ENCODE peak calls at places on chromosomes 5 and 9, in six cellular contexts. One of them, this sample, is unnamed.

GRCh38 chr5:147935032-147935431 is 28.7 kb upstream of the C5orf46 start:
- DNase-seq in Kasumi-1: peak; percentile 81
- DNase-seq in cardiac septum: no peak
- DNase-seq in AML-193: peak; percentile 51
- DNase-seq in RPMI7951: peak; percentile 48
- DNase-seq in cardiac muscle cell: peak; percentile 45
- DNase-seq in this sample: peak; percentile 56

GRCh38 chr9:131545003-131545785 is at the start of gene PRRT1B:
- DNase-seq in Kasumi-1: no peak
- DNase-seq in cardiac septum: no peak
- DNase-seq in AML-193: no peak
- DNase-seq in RPMI7951: no peak
- DNase-seq in cardiac muscle cell: no peak
- DNase-seq in this sample: no peak

GRCh38 chr5:143213231-143213850 is 190.1 kb downstream of the NR3C1 start:
- DNase-seq in Kasumi-1: no peak
- DNase-seq in cardiac septum: no peak
- DNase-seq in AML-193: no peak
- DNase-seq in RPMI7951: peak; percentile 45
- DNase-seq in cardiac muscle cell: no peak
- DNase-seq in this sample: no peak

GRCh38 chr5:115594343-115595047 is 7.8 kb downstream of the TICAM2 start:
- DNase-seq in Kasumi-1: no peak
- DNase-seq in cardiac septum: no peak
- DNase-seq in AML-193: no peak
- DNase-seq in RPMI7951: no peak
- DNase-seq in cardiac muscle cell: no peak
- DNase-seq in this sample: no peak

GRCh38 chr9:17829812-17830385 is 251.0 kb downstream of the SH3GL2 start:
- DNase-seq in Kasumi-1: no peak
- DNase-seq in cardiac septum: no peak
- DNase-seq in AML-193: no peak
- DNase-seq in RPMI7951: no peak
- DNase-seq in cardiac muscle cell: no peak
- DNase-seq in this sample: no peak

GRCh38 chr9:132390966-132391365 is 15.7 kb downstream of the TTF1 start:
- DNase-seq in Kasumi-1: no peak
- DNase-seq in cardiac septum: no peak
- DNase-seq in AML-193: no peak
- DNase-seq in RPMI7951: no peak
- DNase-seq in cardiac muscle cell: no peak
- DNase-seq in this sample: no peak

GRCh38 chr5:33167541-33167940 is 273.2 kb upstream of the TARS1 start:
- DNase-seq in Kasumi-1: no peak
- DNase-seq in cardiac septum: no peak
- DNase-seq in AML-193: no peak
- DNase-seq in RPMI7951: no peak
- DNase-seq in cardiac muscle cell: no peak
- DNase-seq in this sample: no peak

GRCh38 chr5:149435015-149435376 is 55.9 kb upstream of the IL17B start:
- DNase-seq in Kasumi-1: no peak
- DNase-seq in cardiac septum: no peak
- DNase-seq in AML-193: no peak
- DNase-seq in RPMI7951: no peak
- DNase-seq in cardiac muscle cell: no peak
- DNase-seq in this sample: no peak

GRCh38 chr9:127279717-127280285 is 15.2 kb downstream of the GARNL3 start:
- DNase-seq in Kasumi-1: no peak
- DNase-seq in cardiac septum: no peak
- DNase-seq in AML-193: no peak
- DNase-seq in RPMI7951: no peak
- DNase-seq in cardiac muscle cell: no peak
- DNase-seq in this sample: no peak

GRCh38 chr5:142511318-142511717 is 174.6 kb downstream of the FGF1 start:
- DNase-seq in Kasumi-1: no peak
- DNase-seq in cardiac septum: no peak
- DNase-seq in AML-193: no peak
- DNase-seq in RPMI7951: no peak
- DNase-seq in cardiac muscle cell: no peak
- DNase-seq in this sample: no peak

GRCh38 chr5:38961691-38962090 is 112.5 kb downstream of the RICTOR start:
- DNase-seq in Kasumi-1: no peak
- DNase-seq in cardiac septum: no peak
- DNase-seq in AML-193: no peak
- DNase-seq in RPMI7951: no peak
- DNase-seq in cardiac muscle cell: no peak
- DNase-seq in this sample: no peak

GRCh38 chr9:130696139-130696650 is 2.6 kb downstream of the EXOSC2 start:
- DNase-seq in Kasumi-1: no peak
- DNase-seq in cardiac septum: no peak
- DNase-seq in AML-193: no peak
- DNase-seq in RPMI7951: no peak
- DNase-seq in cardiac muscle cell: no peak
- DNase-seq in this sample: no peak

GRCh38 chr5:1153428-1153827 is 41.6 kb upstream of the SLC12A7 start:
- DNase-seq in Kasumi-1: no peak
- DNase-seq in cardiac septum: no peak
- DNase-seq in AML-193: no peak
- DNase-seq in RPMI7951: no peak
- DNase-seq in cardiac muscle cell: no peak
- DNase-seq in this sample: no peak

GRCh38 chr5:81760521-81760920 is 9.6 kb upstream of the SSBP2 start:
- DNase-seq in Kasumi-1: no peak
- DNase-seq in cardiac septum: no peak
- DNase-seq in AML-193: no peak
- DNase-seq in RPMI7951: no peak
- DNase-seq in cardiac muscle cell: no peak
- DNase-seq in this sample: no peak

GRCh38 chr9:14030350-14030823 is 283.6 kb downstream of the NFIB start:
- DNase-seq in Kasumi-1: no peak
- DNase-seq in cardiac septum: no peak
- DNase-seq in AML-193: no peak
- DNase-seq in RPMI7951: peak; percentile 77
- DNase-seq in cardiac muscle cell: no peak
- DNase-seq in this sample: peak; percentile 54

GRCh38 chr9:137129089-137129455 is 9.9 kb upstream of the GRIN1 start:
- DNase-seq in Kasumi-1: no peak
- DNase-seq in cardiac septum: no peak
- DNase-seq in AML-193: no peak
- DNase-seq in RPMI7951: peak; percentile 39
- DNase-seq in cardiac muscle cell: no peak
- DNase-seq in this sample: no peak

GRCh38 chr9:129894106-129894823 is 59.0 kb downstream of the USP20 start:
- DNase-seq in Kasumi-1: no peak
- DNase-seq in cardiac septum: peak; percentile 27
- DNase-seq in AML-193: no peak
- DNase-seq in RPMI7951: no peak
- DNase-seq in cardiac muscle cell: no peak
- DNase-seq in this sample: no peak

GRCh38 chr9:97511762-97512429 is 10.4 kb downstream of the TMOD1 start:
- DNase-seq in Kasumi-1: no peak
- DNase-seq in cardiac septum: no peak
- DNase-seq in AML-193: no peak
- DNase-seq in RPMI7951: peak; percentile 70
- DNase-seq in cardiac muscle cell: no peak
- DNase-seq in this sample: no peak

GRCh38 chr5:14265574-14265973 is 122.4 kb downstream of the TRIO start:
- DNase-seq in Kasumi-1: no peak
- DNase-seq in cardiac septum: no peak
- DNase-seq in AML-193: no peak
- DNase-seq in RPMI7951: peak; percentile 88
- DNase-seq in cardiac muscle cell: no peak
- DNase-seq in this sample: no peak

GRCh38 chr5:67816456-67816855 is 399.1 kb upstream of the PIK3R1 start:
- DNase-seq in Kasumi-1: no peak
- DNase-seq in cardiac septum: no peak
- DNase-seq in AML-193: no peak
- DNase-seq in RPMI7951: no peak
- DNase-seq in cardiac muscle cell: no peak
- DNase-seq in this sample: no peak

GRCh38 chr5:109826426-109826825 is 136.7 kb downstream of the MAN2A1 start:
- DNase-seq in Kasumi-1: no peak
- DNase-seq in cardiac septum: no peak
- DNase-seq in AML-193: no peak
- DNase-seq in RPMI7951: no peak
- DNase-seq in cardiac muscle cell: no peak
- DNase-seq in this sample: no peak

GRCh38 chr9:138010861-138011260 is 133.3 kb downstream of the CACNA1B start:
- DNase-seq in Kasumi-1: no peak
- DNase-seq in cardiac septum: peak; percentile 66
- DNase-seq in AML-193: no peak
- DNase-seq in RPMI7951: no peak
- DNase-seq in cardiac muscle cell: no peak
- DNase-seq in this sample: no peak

GRCh38 chr9:19136129-19136528 is 8.8 kb upstream of the PLIN2 start:
- DNase-seq in Kasumi-1: no peak
- DNase-seq in cardiac septum: no peak
- DNase-seq in AML-193: no peak
- DNase-seq in RPMI7951: no peak
- DNase-seq in cardiac muscle cell: no peak
- DNase-seq in this sample: no peak

GRCh38 chr9:5587024-5587423 is 41.9 kb upstream of the RIC1 start:
- DNase-seq in Kasumi-1: no peak
- DNase-seq in cardiac septum: no peak
- DNase-seq in AML-193: no peak
- DNase-seq in RPMI7951: peak; percentile 68
- DNase-seq in cardiac muscle cell: no peak
- DNase-seq in this sample: no peak

GRCh38 chr5:14109041-14109747 is 33.9 kb upstream of the TRIO start:
- DNase-seq in Kasumi-1: no peak
- DNase-seq in cardiac septum: no peak
- DNase-seq in AML-193: no peak
- DNase-seq in RPMI7951: peak; percentile 71
- DNase-seq in cardiac muscle cell: no peak
- DNase-seq in this sample: no peak

GRCh38 chr5:181281077-181281983 is 20.4 kb upstream of the TRIM52 start:
- DNase-seq in Kasumi-1: no peak
- DNase-seq in cardiac septum: no peak
- DNase-seq in AML-193: no peak
- DNase-seq in RPMI7951: no peak
- DNase-seq in cardiac muscle cell: peak; percentile 89
- DNase-seq in this sample: no peak

GRCh38 chr5:94425396-94425795 is 193.0 kb downstream of the KIAA0825 start:
- DNase-seq in Kasumi-1: no peak
- DNase-seq in cardiac septum: no peak
- DNase-seq in AML-193: no peak
- DNase-seq in RPMI7951: no peak
- DNase-seq in cardiac muscle cell: no peak
- DNase-seq in this sample: no peak

GRCh38 chr5:114367029-114367428 is 5.2 kb downstream of the KCNN2 start:
- DNase-seq in Kasumi-1: peak; percentile 22
- DNase-seq in cardiac septum: no peak
- DNase-seq in AML-193: no peak
- DNase-seq in RPMI7951: no peak
- DNase-seq in cardiac muscle cell: peak; percentile 14
- DNase-seq in this sample: no peak

GRCh38 chr5:4563400-4563799 is 576.7 kb upstream of the ADAMTS16 start:
- DNase-seq in Kasumi-1: no peak
- DNase-seq in cardiac septum: no peak
- DNase-seq in AML-193: no peak
- DNase-seq in RPMI7951: peak; percentile 55
- DNase-seq in cardiac muscle cell: peak; percentile 44
- DNase-seq in this sample: no peak

GRCh38 chr9:35237303-35237702 is 75.5 kb downstream of the UNC13B start:
- DNase-seq in Kasumi-1: no peak
- DNase-seq in cardiac septum: no peak
- DNase-seq in AML-193: no peak
- DNase-seq in RPMI7951: no peak
- DNase-seq in cardiac muscle cell: peak; percentile 31
- DNase-seq in this sample: no peak

GRCh38 chr9:88711719-88712118 is 176.7 kb downstream of the NXNL2 start:
- DNase-seq in Kasumi-1: no peak
- DNase-seq in cardiac septum: no peak
- DNase-seq in AML-193: no peak
- DNase-seq in RPMI7951: no peak
- DNase-seq in cardiac muscle cell: no peak
- DNase-seq in this sample: no peak

This sample was measured in HAP-1.